ENCODE peak calls at places on chromosome 21, in seven cellular contexts. U is ovary, T is body of pancreas, E is fibroblast of lung, D is heart right ventricle, Z is GM06990, J is skeletal muscle cell. L is an unnamed sample.

GRCh38 chr21:41112740-41113692 is 54.9 kb upstream of the BACE2 start:
- DNase-seq in U (no peak), D (peak; percentile 14), Z (no peak), T (no peak), E (peak; percentile 81), J (peak; percentile 51), L (no peak)

GRCh38 chr21:38478782-38479181 is 19.5 kb downstream of the ERG start:
- DNase-seq in E (peak; percentile 9), U (no peak), Z (no peak), T (no peak), J (no peak), D (no peak), L (no peak)

GRCh38 chr21:38660333-38661295 is 145.1 kb upstream of the ETS2 start:
- DNase-seq in U (peak; percentile 42), T (no peak), E (no peak), D (peak; percentile 23), J (no peak), Z (peak; percentile 14), L (no peak)

GRCh38 chr21:42406201-42406601 is 2.5 kb downstream of the UBASH3A start:
- DNase-seq in J (no peak), U (no peak), Z (no peak), E (no peak), D (no peak), T (no peak), L (no peak)

GRCh38 chr21:41148798-41149197 is 19.2 kb upstream of the BACE2 start:
- DNase-seq in D (no peak), Z (no peak), T (no peak), U (no peak), E (no peak), J (no peak), L (no peak)

GRCh38 chr21:43919871-43920801 is 55.1 kb downstream of the AGPAT3 start:
- DNase-seq in T (no peak), U (no peak), J (no peak), D (no peak), E (no peak), Z (peak; percentile 58), L (no peak)

GRCh38 chr21:42003051-42003461 is 7.1 kb downstream of the ZBTB21 start:
- DNase-seq in T (no peak), U (no peak), E (no peak), Z (no peak), J (peak; percentile 37), D (no peak), L (peak; percentile 26)

GRCh38 chr21:32256873-32257620 is 21.8 kb downstream of the MIS18A start:
- DNase-seq in E (peak; percentile 94), D (peak; percentile 63), T (peak; percentile 84), Z (no peak), J (peak; percentile 57), U (peak; percentile 87), L (no peak)

GRCh38 chr21:38897532-38898421 is 92.0 kb downstream of the ETS2 start:
- DNase-seq in Z (no peak), E (no peak), J (no peak), U (no peak), T (no peak), D (no peak), L (no peak)

GRCh38 chr21:20443558-20444155 is 554.6 kb upstream of the NCAM2 start:
- DNase-seq in T (no peak), E (no peak), U (no peak), Z (no peak), D (no peak), J (no peak), L (no peak)

GRCh38 chr21:41848971-41849580 is 30.1 kb downstream of the PRDM15 start:
- DNase-seq in D (no peak), E (no peak), J (no peak), Z (no peak), T (no peak), U (no peak), L (no peak)

GRCh38 chr21:37565530-37566223 is 199.1 kb downstream of the DYRK1A start:
- DNase-seq in U (no peak), Z (no peak), T (no peak), D (peak; percentile 0), E (peak; percentile 64), J (no peak), L (no peak)

GRCh38 chr21:45990741-45991605 is 9.4 kb downstream of the COL6A1 start:
- DNase-seq in Z (peak; percentile 8), T (peak; percentile 10), D (peak; percentile 3), U (peak; percentile 26), E (no peak), J (no peak), L (no peak)

GRCh38 chr21:44516828-44517174 is 23.2 kb downstream of the KRTAP10-1 start:
- DNase-seq in Z (no peak), E (no peak), D (no peak), T (no peak), J (no peak), U (no peak), L (no peak)

GRCh38 chr21:28207776-28208175 is 784.9 kb downstream of the LTN1 start:
- DNase-seq in E (peak; percentile 71), Z (no peak), D (no peak), J (no peak), T (no peak), U (no peak), L (no peak)

GRCh38 chr21:14484188-14485009 is 61.7 kb downstream of the SAMSN1 start:
- DNase-seq in T (no peak), Z (no peak), D (no peak), E (no peak), J (no peak), U (no peak), L (no peak)

GRCh38 chr21:46394819-46395152 is 63.9 kb upstream of the DIP2A start:
- DNase-seq in E (no peak), Z (no peak), U (no peak), J (no peak), T (no peak), D (no peak), L (no peak)

GRCh38 chr21:39141502-39141901 is 41.7 kb downstream of the PSMG1 start:
- DNase-seq in J (no peak), E (peak; percentile 54), U (no peak), T (no peak), Z (no peak), D (no peak), L (no peak)

GRCh38 chr21:33950425-33951079 is 34.9 kb upstream of the ATP5PO start:
- DNase-seq in D (no peak), E (no peak), T (no peak), J (no peak), U (no peak), Z (no peak), L (no peak)
- H3K4me3 ChIP-seq in D (no peak overlapping the region), E (no peak overlapping the region), T (no peak overlapping the region), J (no peak overlapping the region), U (no peak overlapping the region), Z (peak overlapping the region; percentile 26), L (peak overlapping the region; percentile 6)

GRCh38 chr21:29943885-29944284 is 4.1 kb upstream of the GRIK1 start:
- DNase-seq in D (no peak), T (no peak), Z (no peak), J (no peak), U (no peak), E (no peak), L (no peak)

GRCh38 chr21:29939859-29940245 is at the start of gene GRIK1:
- DNase-seq in E (peak; percentile 16), U (no peak), D (no peak), T (peak; percentile 16), Z (no peak), J (no peak), L (no peak)

GRCh38 chr21:29940993-29941392 is 1.2 kb upstream of the GRIK1 start:
- DNase-seq in T (no peak), D (no peak), U (no peak), E (no peak), J (no peak), Z (no peak), L (no peak)

GRCh38 chr21:29942033-29942432 is 2.2 kb upstream of the GRIK1 start:
- DNase-seq in J (no peak), D (no peak), U (no peak), Z (no peak), E (no peak), T (no peak), L (no peak)

GRCh38 chr21:29938968-29939858 is 583 bp downstream of the GRIK1 start:
- DNase-seq in J (no peak), T (no peak), Z (no peak), U (no peak), E (peak; percentile 18), D (no peak), L (no peak)
- H3K4me3 ChIP-seq in J (peak overlapping the region; percentile 52), T (no peak overlapping the region), Z (no peak overlapping the region), U (no peak overlapping the region), E (peak overlapping the region; percentile 6), D (peak overlapping the region; percentile 42), L (no peak overlapping the region)

DNA sequence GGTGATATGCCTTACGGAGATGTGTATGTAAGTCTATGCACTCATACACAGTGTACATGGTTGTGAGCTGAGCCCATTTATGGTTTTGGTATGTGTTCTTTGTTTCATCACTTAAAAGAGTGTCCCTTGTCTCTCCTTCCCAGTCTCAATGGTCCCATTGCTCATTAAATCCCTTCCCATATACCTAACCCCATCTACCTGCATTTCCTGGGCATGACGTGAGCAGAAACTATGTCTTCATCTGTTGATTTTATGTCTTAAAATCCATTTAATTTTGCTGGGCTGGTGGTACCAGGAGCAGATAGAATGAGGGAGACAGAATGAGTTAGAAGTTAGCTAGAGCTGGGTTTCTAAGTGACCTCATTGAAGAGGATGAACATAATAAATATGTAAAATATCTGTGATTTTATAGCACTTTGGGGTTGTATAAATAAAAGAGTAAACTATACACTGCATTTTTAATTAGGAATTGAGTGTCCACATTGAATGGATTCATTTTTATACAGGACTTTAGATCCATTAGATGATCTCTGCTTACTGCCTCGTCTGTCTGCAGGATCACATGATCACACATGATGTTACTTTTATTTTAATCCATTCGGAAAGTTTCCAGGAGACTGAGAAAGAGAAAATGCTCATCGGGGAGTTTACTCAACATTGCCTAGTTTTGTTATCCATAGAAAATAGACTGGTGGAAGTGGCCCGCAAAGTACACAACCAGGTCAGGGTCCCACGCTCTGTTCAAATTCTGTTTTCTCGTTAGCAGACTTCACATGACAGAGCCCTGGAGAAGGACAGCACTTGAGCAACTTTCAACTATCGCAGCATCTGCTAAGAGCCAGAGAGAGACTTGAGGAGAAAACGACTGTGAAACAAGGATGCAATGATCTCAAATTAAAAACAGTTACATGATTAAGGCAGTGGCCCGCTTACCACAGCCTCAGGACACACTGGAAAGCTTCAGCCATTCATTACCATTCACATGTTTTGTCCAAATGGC is 44.5 kb downstream of the ADAMTS1 start:
- DNase-seq in T (no peak), D (peak; percentile 71), Z (no peak), E (peak; percentile 74), U (peak; percentile 69), J (peak; percentile 85), L (no peak)
- H3K4me3 ChIP-seq in T (no peak overlapping the region), D (peak overlapping the region; percentile 8), Z (no peak overlapping the region), E (no peak overlapping the region), U (no peak overlapping the region), J (no peak overlapping the region), L (no peak overlapping the region)

DNA sequence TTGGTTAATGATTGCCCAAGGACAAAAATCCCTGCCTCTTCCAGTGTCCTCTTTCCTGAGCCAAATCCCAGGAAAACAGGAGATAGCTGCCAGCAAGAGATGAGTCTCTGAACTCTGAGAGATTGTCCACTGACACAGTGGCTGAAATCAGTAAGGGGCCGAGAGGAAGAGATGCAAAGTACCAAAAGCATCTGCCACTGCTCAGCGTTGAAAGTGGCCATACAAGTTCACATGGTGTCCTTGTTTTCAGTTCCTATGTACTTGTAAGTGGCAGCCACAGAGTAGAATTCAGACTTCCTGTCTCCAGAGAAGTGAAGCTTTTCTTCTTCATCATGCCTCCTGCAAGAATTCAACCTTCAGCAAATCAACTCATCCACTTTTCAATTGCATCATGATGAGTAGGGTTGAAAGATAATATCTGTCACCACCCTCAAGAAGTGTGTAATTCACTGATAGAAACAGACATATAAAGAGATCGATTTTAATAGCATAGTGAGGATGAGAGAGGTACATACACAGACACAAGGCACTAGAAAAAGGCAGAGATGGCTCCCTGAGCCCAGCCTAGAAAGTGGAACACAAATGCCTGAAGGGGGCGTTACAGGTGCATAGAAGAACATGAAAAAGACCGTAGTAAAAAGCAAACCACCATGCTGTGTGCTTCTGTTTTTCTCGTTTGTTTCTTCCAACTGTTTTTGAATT is 185.8 kb downstream of the MRPL39 start:
- DNase-seq in D (peak; percentile 17), E (peak; percentile 76), T (no peak), U (no peak), J (peak; percentile 8), Z (peak; percentile 84), L (peak; percentile 86)
- H3K4me3 ChIP-seq in D (no peak overlapping the region), E (no peak overlapping the region), T (no peak overlapping the region), U (no peak overlapping the region), J (no peak overlapping the region), Z (peak overlapping the region; percentile 31), L (peak overlapping the region; percentile 52)